ENCODE peak calls at places on chromosomes 13 and 19, in six cellular contexts. G is SK-N-SH, S is K562, U is H1, A is HCT116, D is HepG2. C is an unnamed sample.

GRCh38 chr19:23771761-23772667 is 13.3 kb upstream of the ZNF681 start:
- DNase-seq in U (no peak), A (no peak), D (no peak), S (no peak), G (no peak), C (no peak)

GRCh38 chr19:56538254-56538760 is 441 bp upstream of the ZFP28 start:
- DNase-seq in A (no peak), G (peak), S (no peak), D (no peak), U (peak), C (peak)

GRCh38 chr19:30148039-30148438 is 206.0 kb downstream of the URI1 start:
- DNase-seq in S (no peak), D (peak), A (no peak), G (no peak), U (no peak), C (no peak)

GRCh38 chr19:38975861-38976271 is 324 bp upstream of the FBXO17 start:
- DNase-seq in D (peak), G (no peak), A (no peak), U (no peak), S (no peak), C (no peak)

GRCh38 chr13:112661291-112661690 is 28.5 kb upstream of the ATP11A start:
- DNase-seq in A (no peak), U (no peak), D (no peak), S (no peak), G (no peak), C (no peak)

GRCh38 chr19:15779756-15780476 is 7.5 kb upstream of the OR10H5 start:
- DNase-seq in G (no peak), U (no peak), S (no peak), A (no peak), D (peak), C (no peak)

GRCh38 chr13:28035146-28035782 is 46.8 kb upstream of the URAD start:
- DNase-seq in A (peak), D (no peak), U (no peak), G (no peak), S (no peak), C (no peak)

GRCh38 chr19:38209671-38210457 is 14.2 kb downstream of the DPF1 start:
- DNase-seq in D (no peak), U (no peak), S (no peak), G (peak), A (no peak), C (no peak)

GRCh38 chr19:6970478-6970877 is 50.8 kb downstream of the MBD3L2B start:
- DNase-seq in S (peak), A (peak), D (no peak), G (peak), U (no peak), C (peak)

GRCh38 chr13:40388617-40389016 is 277.8 kb downstream of the FOXO1 start:
- DNase-seq in S (no peak), A (no peak), D (no peak), G (no peak), U (no peak), C (no peak)

GRCh38 chr13:30934381-30934780 is 1.9 kb downstream of the TEX26 start:
- DNase-seq in G (no peak), D (peak), S (no peak), A (no peak), U (no peak), C (no peak)

GRCh38 chr13:34911159-34911558 is 30.9 kb upstream of the NBEA start:
- DNase-seq in A (no peak), G (no peak), D (no peak), S (no peak), U (no peak), C (no peak)

GRCh38 chr13:19601749-19602725 is 31.4 kb upstream of the MPHOSPH8 start:
- DNase-seq in U (peak), S (peak), G (peak), D (peak), A (no peak), C (peak)

GRCh38 chr13:111929036-111929616 is 137.8 kb upstream of the SOX1 start:
- DNase-seq in U (no peak), S (no peak), G (no peak), D (no peak), A (no peak), C (no peak)

GRCh38 chr13:107874456-107874855 is 340.9 kb downstream of the LIG4 start:
- DNase-seq in U (no peak), D (no peak), S (no peak), G (no peak), A (no peak), C (no peak)

GRCh38 chr13:73300718-73301425 is 242.1 kb downstream of the KLF5 start:
- DNase-seq in A (no peak), G (no peak), U (no peak), D (no peak), S (no peak), C (no peak)

GRCh38 chr13:67229438-67230242 is 496 bp downstream of the PCDH9 start:
- DNase-seq in A (no peak), D (no peak), U (no peak), G (peak), S (no peak), C (no peak)

GRCh38 chr13:73480784-73481183 is 422.0 kb downstream of the KLF5 start:
- DNase-seq in G (no peak), A (no peak), D (no peak), S (no peak), U (no peak), C (no peak)

GRCh38 chr13:73520566-73521290 is 461.9 kb downstream of the KLF5 start:
- DNase-seq in D (no peak), U (no peak), A (no peak), G (no peak), S (no peak), C (no peak)

GRCh38 chr19:44303976-44304568 is 753 bp downstream of the ZNF235 start:
- DNase-seq in S (peak), D (no peak), G (peak), U (no peak), A (no peak), C (peak)

GRCh38 chr13:42815686-42816085 is 34.3 kb downstream of the FAM216B start:
- DNase-seq in A (no peak), G (no peak), D (no peak), S (no peak), U (no peak), C (no peak)

GRCh38 chr19:38545596-38545995 is 72.2 kb downstream of the MAP4K1 start:
- DNase-seq in A (no peak), U (no peak), D (no peak), G (no peak), S (no peak), C (no peak)

GRCh38 chr19:50458396-50459066 is 17.8 kb upstream of the EMC10 start:
- DNase-seq in U (no peak), G (no peak), A (no peak), D (no peak), S (no peak), C (no peak)

GRCh38 chr19:43798546-43799409 is 3.5 kb downstream of the LYPD5 start:
- DNase-seq in S (no peak), A (peak), D (no peak), G (peak), U (no peak), C (no peak)

GRCh38 chr19:9857076-9857721 is 22.1 kb downstream of the PIN1 start:
- DNase-seq in U (no peak), A (no peak), D (no peak), G (no peak), S (no peak), C (no peak)

GRCh38 chr19:29266001-29266400 is 53.0 kb upstream of the UQCRFS1 start:
- DNase-seq in S (no peak), U (no peak), D (no peak), G (no peak), A (no peak), C (no peak)

GRCh38 chr19:42203700-42204099 is 13.8 kb downstream of the DEDD2 start:
- DNase-seq in D (no peak), S (no peak), G (no peak), U (no peak), A (no peak), C (no peak)

GRCh38 chr13:33169273-33169980 is 116.1 kb downstream of the STARD13 start:
- DNase-seq in S (no peak), G (no peak), D (no peak), A (no peak), U (no peak), C (no peak)

DNA sequence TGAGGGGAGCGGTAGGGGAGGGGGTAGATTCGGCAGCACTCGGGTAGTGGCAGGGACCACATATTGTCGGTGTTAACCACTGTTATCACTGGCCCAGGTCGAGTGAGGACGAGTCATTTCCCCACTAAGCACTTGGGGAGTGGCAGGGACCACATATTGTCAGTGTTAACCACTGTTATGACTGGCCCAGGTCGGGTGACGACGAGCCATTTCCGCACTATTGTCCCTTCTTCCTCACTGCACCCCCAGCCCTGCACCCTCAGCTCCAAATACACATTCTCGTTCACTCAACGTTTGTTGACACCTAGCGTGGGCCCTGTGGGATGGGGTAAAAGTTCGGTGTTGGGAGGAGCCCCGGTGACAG is 467 bp upstream of the CLN5 start:
- DNase-seq in G (no peak), D (no peak), A (no peak), S (peak), U (no peak), C (no peak)
- TF ChIP-seq JUND in G (no peak), D (no peak), A (no peak), S (no peak), U (no peak), C (no peak)

GRCh38 chr19:35213678-35214632 is 14.6 kb downstream of the FAM187B start:
- DNase-seq in G (peak), U (no peak), S (no peak), A (peak), D (no peak), C (peak)

GRCh38 chr19:35214766-35215422 is 13.6 kb downstream of the FAM187B start:
- DNase-seq in U (no peak), A (no peak), D (no peak), S (no peak), G (no peak), C (no peak)

GRCh38 chr19:35219008-35219407 is 9.5 kb downstream of the FAM187B start:
- DNase-seq in S (no peak), A (no peak), U (no peak), G (no peak), D (no peak), C (no peak)

GRCh38 chr19:35216833-35217707 is 11.5 kb downstream of the FAM187B start:
- DNase-seq in U (no peak), S (no peak), G (no peak), D (no peak), A (no peak), C (no peak)

GRCh38 chr19:35216026-35216832 is 12.3 kb downstream of the FAM187B start:
- DNase-seq in A (no peak), S (no peak), U (no peak), G (no peak), D (no peak), C (no peak)
- TF ChIP-seq JUND in A (no peak), S (no peak), U (no peak), G (no peak), D (no peak), C (no peak)

DNA sequence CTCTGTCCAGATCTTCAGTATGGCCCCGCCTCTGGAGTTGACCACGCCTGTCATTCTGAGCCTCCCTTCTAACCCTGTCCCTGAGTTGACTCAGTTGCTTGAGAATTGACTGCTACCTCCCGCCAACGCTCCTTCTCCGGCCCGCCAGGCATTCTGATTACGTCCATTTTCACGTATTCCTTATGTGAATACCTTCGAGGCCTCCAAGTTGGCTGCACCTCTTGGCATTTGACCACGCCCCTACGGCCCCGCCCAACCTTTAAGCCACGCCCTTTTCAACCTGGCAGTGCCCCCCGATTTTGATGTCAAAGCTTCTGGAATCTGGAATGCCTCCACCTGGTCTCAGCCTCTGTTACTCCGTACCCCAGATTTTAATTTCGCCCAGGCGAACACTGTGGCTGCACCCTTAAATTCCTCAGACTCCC is 1.7 kb upstream of the EML2 start:
- DNase-seq in A (peak), G (no peak), U (no peak), D (peak), S (peak), C (peak)
- TF ChIP-seq JUND in A (no peak), G (no peak), U (no peak), D (no peak), S (no peak), C (no peak)

DNA sequence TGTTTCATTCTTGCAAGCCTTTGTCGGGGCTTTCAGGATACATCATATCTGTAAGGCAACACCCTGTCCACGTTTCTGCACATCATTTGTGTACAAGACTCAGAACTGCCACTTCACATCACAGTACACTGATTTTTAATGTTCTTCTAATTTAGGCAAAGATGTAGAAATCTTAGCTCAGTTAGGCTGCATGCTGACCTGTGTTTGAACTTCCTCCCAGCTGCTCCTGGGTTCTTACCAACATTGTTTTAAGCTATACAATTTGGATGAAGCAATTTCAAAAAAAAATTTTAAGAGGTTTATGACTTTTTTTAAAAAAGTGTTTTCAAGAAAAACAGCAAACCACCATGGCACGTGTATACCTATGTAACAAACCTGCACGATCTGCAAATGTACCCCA is 1047.9 kb upstream of the SLC10A2 start:
- DNase-seq in A (no peak), U (no peak), G (no peak), S (no peak), D (no peak), C (no peak)
- TF ChIP-seq JUND in A (no peak), U (no peak), G (no peak), S (no peak), D (no peak), C (no peak)

GRCh38 chr19:16887353-16888265 is 1.2 kb upstream of the F2RL3 start:
- DNase-seq in U (no peak), A (no peak), S (peak), G (no peak), D (no peak), C (no peak)

GRCh38 chr19:16889883-16890460 is 1.2 kb downstream of the F2RL3 start:
- DNase-seq in G (no peak), A (no peak), S (peak), D (no peak), U (no peak), C (no peak)

GRCh38 chr19:16889429-16889882 is 657 bp downstream of the F2RL3 start:
- DNase-seq in G (peak), S (peak), D (no peak), U (no peak), A (no peak), C (no peak)

GRCh38 chr19:16890461-16891184 is 1.8 kb downstream of the F2RL3 start:
- DNase-seq in S (peak), A (no peak), D (no peak), U (no peak), G (no peak), C (no peak)

DNA sequence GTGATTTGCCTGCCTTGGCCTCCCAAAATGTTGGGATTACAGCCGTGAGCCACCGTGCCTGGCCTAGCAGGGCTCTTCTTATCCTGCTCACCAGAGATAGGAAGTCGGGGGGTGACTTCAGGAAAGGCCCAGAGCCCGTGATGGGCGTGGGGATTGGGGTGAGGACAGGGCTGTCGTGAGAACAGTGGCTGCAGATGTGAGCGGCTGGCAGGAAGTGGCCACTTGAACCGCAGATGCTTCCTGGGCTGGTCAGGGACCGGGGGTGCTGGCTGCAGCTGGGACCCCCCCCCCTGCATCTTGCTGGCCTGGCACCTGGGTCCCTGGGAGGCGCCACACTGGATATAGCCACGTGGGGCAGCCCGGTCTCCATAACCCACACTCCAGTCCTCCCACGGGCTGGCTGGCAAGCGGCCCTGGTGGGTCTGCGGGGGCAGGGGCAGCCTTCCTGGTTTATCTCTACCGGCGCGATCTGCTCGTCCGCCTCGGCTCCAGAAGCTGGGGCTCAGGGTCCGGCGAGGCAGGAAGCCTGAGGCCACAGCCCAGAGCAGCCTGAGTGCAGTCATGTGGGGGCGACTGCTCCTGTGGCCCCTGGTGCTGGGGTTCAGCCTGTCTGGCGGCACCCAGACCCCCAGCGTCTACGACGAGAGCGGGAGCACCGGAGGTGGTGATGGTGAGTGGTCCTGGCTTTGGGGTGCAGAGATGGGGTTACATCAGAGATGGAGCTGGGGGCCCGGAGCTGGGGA is at the start of gene F2RL3:
- DNase-seq in G (peak), U (no peak), S (peak), D (no peak), A (no peak), C (no peak)
- TF ChIP-seq JUND in G (no peak), U (no peak), S (peak), D (no peak), A (no peak), C (no peak)

GRCh38 chr13:110712849-110713641 is 455 bp upstream of the ING1 start:
- DNase-seq in G (peak), D (peak), A (peak), S (peak), U (peak), C (peak)

GRCh38 chr13:110714798-110715394 is 1.4 kb downstream of the ING1 start:
- DNase-seq in D (peak), U (no peak), A (no peak), G (no peak), S (no peak), C (peak)

GRCh38 chr13:110715395-110716234 is 2.1 kb downstream of the ING1 start:
- DNase-seq in G (peak), S (peak), D (peak), U (peak), A (peak), C (peak)

GRCh38 chr13:110713642-110713952 is at the start of gene ING1:
- DNase-seq in S (no peak), G (no peak), A (no peak), D (no peak), U (no peak), C (peak)

DNA sequence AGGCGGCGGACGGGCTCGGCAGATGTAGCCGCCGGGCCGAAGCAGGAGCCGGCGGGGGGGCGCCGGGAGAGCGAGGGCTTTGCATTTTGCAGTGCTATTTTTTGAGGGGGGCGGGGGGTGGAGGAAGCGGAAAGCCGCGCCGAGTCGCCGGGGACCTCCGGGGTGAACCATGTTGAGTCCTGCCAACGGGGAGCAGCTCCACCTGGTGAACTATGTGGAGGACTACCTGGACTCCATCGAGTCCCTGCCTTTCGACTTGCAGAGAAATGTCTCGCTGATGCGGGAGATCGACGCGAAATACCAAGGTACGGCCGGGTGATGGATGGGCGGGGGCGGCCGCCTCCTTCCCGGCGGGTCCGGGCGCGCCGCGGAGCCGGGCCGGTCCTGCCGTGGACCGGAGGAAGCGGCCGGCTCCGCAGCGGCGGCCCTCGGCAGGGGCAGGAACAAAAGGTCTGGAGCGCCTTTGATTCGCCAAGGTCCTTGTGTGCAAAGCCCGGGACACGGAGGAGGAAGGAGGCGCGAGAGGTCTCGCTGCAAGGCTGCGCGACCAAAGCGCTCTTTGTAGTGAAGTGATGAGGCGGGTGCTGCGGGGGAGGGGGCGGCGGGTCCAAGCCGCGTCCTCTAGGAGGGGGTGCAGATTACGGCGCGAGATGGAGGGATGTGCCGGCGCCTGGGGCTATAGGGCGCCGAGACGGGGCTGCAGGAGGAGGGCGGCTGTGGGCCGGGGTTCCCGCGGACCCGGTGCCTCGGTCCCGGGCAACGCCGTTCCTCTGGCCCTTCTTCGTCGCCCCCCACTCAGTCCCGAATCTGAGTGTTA is 689 bp downstream of the ING1 start:
- DNase-seq in S (peak), G (peak), D (peak), A (no peak), U (no peak), C (peak)
- TF ChIP-seq JUND in S (no peak), G (no peak), D (no peak), A (no peak), U (no peak), C (no peak)

GRCh38 chr13:44191103-44191502 is 182.5 kb upstream of the SERP2 start:
- DNase-seq in G (no peak), D (no peak), U (no peak), A (no peak), S (no peak), C (no peak)

GRCh38 chr13:44191504-44192171 is 182.0 kb upstream of the SERP2 start:
- DNase-seq in U (no peak), G (peak), S (peak), D (peak), A (peak), C (peak)

GRCh38 chr13:44184740-44185139 is 188.9 kb upstream of the SERP2 start:
- DNase-seq in G (no peak), S (no peak), U (no peak), D (no peak), A (no peak), C (no peak)

GRCh38 chr13:44189085-44189484 is 184.5 kb upstream of the SERP2 start:
- DNase-seq in U (no peak), D (no peak), G (no peak), S (no peak), A (no peak), C (no peak)

GRCh38 chr13:44188257-44188656 is 185.4 kb upstream of the SERP2 start:
- DNase-seq in A (peak), U (no peak), G (no peak), D (no peak), S (no peak), C (no peak)
- TF ChIP-seq JUND in A (peak), U (no peak), G (peak), D (no peak), S (peak), C (no peak)

GRCh38 chr13:82900453-82900852 is 981.8 kb downstream of the SLITRK1 start:
- DNase-seq in D (no peak), A (no peak), U (no peak), S (no peak), G (no peak), C (no peak)
- TF ChIP-seq JUND in D (no peak), A (no peak), U (no peak), S (no peak), G (no peak), C (no peak)

GRCh38 chr13:24502567-24503375 is 9.8 kb downstream of the PARP4 start:
- DNase-seq in G (no peak), A (peak), S (peak), D (peak), U (no peak), C (peak)
- TF ChIP-seq JUND in G (peak), A (no peak), S (peak), D (no peak), U (no peak), C (no peak)